ENCODE peak calls at places on chromosomes 3 and 15, in four cellular contexts. One of them, this sample, is unnamed.

GRCh38 chr3:72088486-72089025 is 303.6 kb upstream of the PROK2 start:
- DNase-seq in suprapubic skin: no peak
- DNase-seq in right cardiac atrium: no peak
- DNase-seq in CD4-positive, alpha-beta memory T cell: no peak
- DNase-seq in this sample: no peak

GRCh38 chr3:59608356-59608755 is 558.5 kb upstream of the CFAP20DC start:
- DNase-seq in CD4-positive, alpha-beta memory T cell: no peak
- DNase-seq in suprapubic skin: no peak
- DNase-seq in right cardiac atrium: no peak
- DNase-seq in this sample: no peak

GRCh38 chr15:34600920-34601319 is 17.5 kb upstream of the GOLGA8B start:
- DNase-seq in suprapubic skin: no peak
- DNase-seq in right cardiac atrium: no peak
- DNase-seq in CD4-positive, alpha-beta memory T cell: no peak
- DNase-seq in this sample: no peak

GRCh38 chr15:44676676-44677075 is 13.2 kb upstream of the SPG11 start:
- DNase-seq in CD4-positive, alpha-beta memory T cell: peak; percentile 22
- DNase-seq in right cardiac atrium: no peak
- DNase-seq in suprapubic skin: no peak
- DNase-seq in this sample: no peak

GRCh38 chr15:90495067-90495466 is 34.7 kb upstream of the CRTC3 start:
- DNase-seq in suprapubic skin: no peak
- DNase-seq in right cardiac atrium: no peak
- DNase-seq in CD4-positive, alpha-beta memory T cell: no peak
- DNase-seq in this sample: no peak

GRCh38 chr3:126525853-126526667 is 2.1 kb downstream of the CHST13 start:
- DNase-seq in CD4-positive, alpha-beta memory T cell: no peak
- DNase-seq in right cardiac atrium: no peak
- DNase-seq in suprapubic skin: no peak
- DNase-seq in this sample: peak; percentile 35

GRCh38 chr15:100994597-100995446 is 75.7 kb downstream of the LRRK1 start:
- DNase-seq in right cardiac atrium: no peak
- DNase-seq in CD4-positive, alpha-beta memory T cell: no peak
- DNase-seq in suprapubic skin: no peak
- DNase-seq in this sample: no peak

GRCh38 chr3:10473581-10474438 is 31.6 kb downstream of the ATP2B2 start:
- DNase-seq in right cardiac atrium: no peak
- DNase-seq in CD4-positive, alpha-beta memory T cell: no peak
- DNase-seq in suprapubic skin: no peak
- DNase-seq in this sample: no peak

GRCh38 chr3:185645596-185646381 is 59.7 kb downstream of the SENP2 start:
- DNase-seq in CD4-positive, alpha-beta memory T cell: no peak
- DNase-seq in right cardiac atrium: no peak
- DNase-seq in suprapubic skin: no peak
- DNase-seq in this sample: no peak

GRCh38 chr3:121883507-121883906 is 10.7 kb upstream of the SLC15A2 start:
- DNase-seq in right cardiac atrium: no peak
- DNase-seq in CD4-positive, alpha-beta memory T cell: peak; percentile 5
- DNase-seq in suprapubic skin: no peak
- DNase-seq in this sample: no peak

GRCh38 chr3:141353652-141354495 is 14.4 kb upstream of the ZBTB38 start:
- DNase-seq in CD4-positive, alpha-beta memory T cell: no peak
- DNase-seq in suprapubic skin: no peak
- DNase-seq in right cardiac atrium: no peak
- DNase-seq in this sample: no peak

GRCh38 chr3:81743096-81744025 is 18.1 kb downstream of the GBE1 start:
- DNase-seq in right cardiac atrium: no peak
- DNase-seq in suprapubic skin: no peak
- DNase-seq in CD4-positive, alpha-beta memory T cell: no peak
- DNase-seq in this sample: no peak

GRCh38 chr3:184236636-184237035 is 7.3 kb downstream of the VWA5B2 start:
- DNase-seq in suprapubic skin: no peak
- DNase-seq in right cardiac atrium: no peak
- DNase-seq in CD4-positive, alpha-beta memory T cell: no peak
- DNase-seq in this sample: no peak

GRCh38 chr3:58102371-58102750 is 94.1 kb downstream of the FLNB start:
- DNase-seq in right cardiac atrium: no peak
- DNase-seq in suprapubic skin: no peak
- DNase-seq in CD4-positive, alpha-beta memory T cell: no peak
- DNase-seq in this sample: no peak

GRCh38 chr3:58104712-58105111 is 96.5 kb downstream of the FLNB start:
- DNase-seq in right cardiac atrium: no peak
- DNase-seq in CD4-positive, alpha-beta memory T cell: no peak
- DNase-seq in suprapubic skin: no peak
- DNase-seq in this sample: no peak

GRCh38 chr3:58105196-58105595 is 97.0 kb downstream of the FLNB start:
- DNase-seq in suprapubic skin: no peak
- DNase-seq in right cardiac atrium: no peak
- DNase-seq in CD4-positive, alpha-beta memory T cell: no peak
- DNase-seq in this sample: no peak

GRCh38 chr3:58102976-58103447 is 94.8 kb downstream of the FLNB start:
- DNase-seq in suprapubic skin: no peak
- DNase-seq in CD4-positive, alpha-beta memory T cell: no peak
- DNase-seq in right cardiac atrium: no peak
- DNase-seq in this sample: no peak

DNA sequence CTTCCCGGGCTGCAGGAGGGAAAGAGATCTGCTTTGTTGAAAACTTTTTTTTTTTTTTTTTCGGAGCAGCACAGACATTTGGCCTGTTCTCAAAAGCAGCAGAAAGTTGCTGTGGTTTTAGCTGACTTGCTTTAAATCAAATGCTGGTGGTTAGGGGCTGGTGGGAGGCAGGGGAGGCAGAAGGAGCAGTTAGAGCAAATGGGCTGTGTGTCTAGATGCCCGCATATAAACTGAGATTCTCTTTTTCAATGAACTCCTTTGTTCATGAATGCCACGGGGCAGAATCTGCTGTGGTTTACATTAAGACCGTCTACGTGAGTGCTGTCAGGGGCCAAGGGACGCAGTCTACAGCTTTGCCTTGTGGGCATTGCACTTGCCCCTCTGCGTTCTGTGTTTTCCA is 95.9 kb downstream of the FLNB start:
- DNase-seq in right cardiac atrium: no peak
- DNase-seq in suprapubic skin: no peak
- DNase-seq in CD4-positive, alpha-beta memory T cell: no peak
- DNase-seq in this sample: no peak
- H3K27ac ChIP-seq in right cardiac atrium: no peak overlapping the region
- H3K27ac ChIP-seq in suprapubic skin: peak overlapping the region; percentile 87
- H3K27ac ChIP-seq in CD4-positive, alpha-beta memory T cell: no peak overlapping the region
- H3K27ac ChIP-seq in this sample: no peak overlapping the region

GRCh38 chr15:41559239-41559488 is 152 bp downstream of the TYRO3 start:
- DNase-seq in suprapubic skin: no peak
- DNase-seq in CD4-positive, alpha-beta memory T cell: no peak
- DNase-seq in right cardiac atrium: no peak
- DNase-seq in this sample: no peak

GRCh38 chr15:41558400-41559238 is at the start of gene TYRO3:
- DNase-seq in suprapubic skin: no peak
- DNase-seq in right cardiac atrium: peak; percentile 84
- DNase-seq in CD4-positive, alpha-beta memory T cell: peak; percentile 61
- DNase-seq in this sample: peak; percentile 75

GRCh38 chr15:41559489-41560177 is 621 bp downstream of the TYRO3 start:
- DNase-seq in suprapubic skin: no peak
- DNase-seq in CD4-positive, alpha-beta memory T cell: no peak
- DNase-seq in right cardiac atrium: peak; percentile 67
- DNase-seq in this sample: peak; percentile 57

GRCh38 chr15:41556657-41557056 is 2.4 kb upstream of the TYRO3 start:
- DNase-seq in right cardiac atrium: no peak
- DNase-seq in suprapubic skin: no peak
- DNase-seq in CD4-positive, alpha-beta memory T cell: no peak
- DNase-seq in this sample: peak; percentile 9

GRCh38 chr15:41557673-41558399 is 1.2 kb upstream of the TYRO3 start:
- DNase-seq in suprapubic skin: peak; percentile 77
- DNase-seq in CD4-positive, alpha-beta memory T cell: peak; percentile 85
- DNase-seq in right cardiac atrium: peak; percentile 85
- DNase-seq in this sample: peak; percentile 66
- H3K4me3 ChIP-seq in suprapubic skin: peak overlapping the region; percentile 73
- H3K4me3 ChIP-seq in CD4-positive, alpha-beta memory T cell: no peak overlapping the region
- H3K4me3 ChIP-seq in right cardiac atrium: no peak overlapping the region
- H3K4me3 ChIP-seq in this sample: peak overlapping the region; percentile 68

GRCh38 chr3:194253270-194253669 is 97.9 kb downstream of the CPN2 start:
- DNase-seq in right cardiac atrium: no peak
- DNase-seq in CD4-positive, alpha-beta memory T cell: no peak
- DNase-seq in suprapubic skin: no peak
- DNase-seq in this sample: no peak
- H3K27me3 ChIP-seq in right cardiac atrium: no peaks in the 10 kb centered on the region
- H3K27me3 ChIP-seq in CD4-positive, alpha-beta memory T cell: no peaks in the 10 kb centered on the region
- H3K27me3 ChIP-seq in suprapubic skin: no peaks in the 10 kb centered on the region
- H3K27me3 ChIP-seq in this sample: no peaks in the 10 kb centered on the region

GRCh38 chr3:133570937-133571320 is 2.6 kb upstream of the CDV3 start:
- DNase-seq in right cardiac atrium: no peak
- DNase-seq in suprapubic skin: no peak
- DNase-seq in CD4-positive, alpha-beta memory T cell: no peak
- DNase-seq in this sample: no peak
- H3K27ac ChIP-seq in right cardiac atrium: no peak overlapping the region
- H3K27ac ChIP-seq in suprapubic skin: peak overlapping the region; percentile 67
- H3K27ac ChIP-seq in CD4-positive, alpha-beta memory T cell: no peak overlapping the region
- H3K27ac ChIP-seq in this sample: no peak overlapping the region

DNA sequence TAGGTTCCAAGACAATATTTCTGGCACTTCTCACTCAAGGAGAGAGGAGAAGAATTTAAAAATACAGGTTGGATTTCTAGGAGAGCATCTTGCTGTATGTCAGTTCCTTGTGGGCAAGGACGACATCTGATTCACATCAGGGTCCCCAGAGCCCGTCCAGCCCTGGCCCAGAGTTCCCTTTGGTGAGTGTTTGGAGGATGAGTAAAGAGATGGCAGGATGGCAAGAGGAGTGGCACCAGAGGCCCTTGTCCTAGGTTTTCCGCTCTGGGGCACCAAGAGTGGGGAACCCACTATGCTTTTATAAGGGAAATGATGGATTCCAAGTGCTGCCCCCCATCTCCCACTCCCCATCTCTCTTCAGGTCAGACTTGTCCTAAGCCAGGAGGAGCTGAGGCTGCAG is 181.8 kb downstream of the TBC1D2B start:
- DNase-seq in CD4-positive, alpha-beta memory T cell: no peak
- DNase-seq in right cardiac atrium: peak; percentile 15
- DNase-seq in suprapubic skin: no peak
- DNase-seq in this sample: peak; percentile 4
- H3K4me3 ChIP-seq in CD4-positive, alpha-beta memory T cell: no peak overlapping the region
- H3K4me3 ChIP-seq in right cardiac atrium: no peak overlapping the region
- H3K4me3 ChIP-seq in suprapubic skin: no peak overlapping the region
- H3K4me3 ChIP-seq in this sample: no peak overlapping the region

DNA sequence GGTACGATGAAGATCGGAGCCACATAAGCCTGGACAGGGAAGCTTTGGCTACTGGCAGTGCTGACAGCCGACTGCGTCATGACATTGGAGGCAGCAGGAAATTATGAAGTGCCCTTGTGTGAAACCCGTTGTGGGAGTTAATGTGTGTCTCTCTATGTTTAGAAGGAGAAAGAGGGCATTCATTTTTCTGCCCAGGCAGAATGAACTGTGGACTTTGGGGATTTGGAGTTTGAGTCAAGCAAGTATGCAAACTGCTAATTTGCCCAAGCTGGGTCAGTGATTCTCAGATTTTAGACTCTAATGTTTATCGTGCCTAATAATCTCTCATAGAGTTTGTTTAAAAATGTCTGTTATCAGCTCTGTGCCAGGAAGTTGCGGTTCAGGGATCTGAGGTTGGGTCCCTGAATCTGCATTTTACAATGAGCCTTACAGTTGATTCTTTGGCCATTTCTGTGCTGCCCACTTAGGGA is 5.6 kb downstream of the CTXND1 start:
- DNase-seq in CD4-positive, alpha-beta memory T cell: no peak
- DNase-seq in suprapubic skin: no peak
- DNase-seq in right cardiac atrium: no peak
- DNase-seq in this sample: no peak
- H3K27me3 ChIP-seq in CD4-positive, alpha-beta memory T cell: peaks cover 6% of the 10 kb centered on the region
- H3K27me3 ChIP-seq in suprapubic skin: peaks cover 68% of the 10 kb centered on the region
- H3K27me3 ChIP-seq in right cardiac atrium: no peaks in the 10 kb centered on the region
- H3K27me3 ChIP-seq in this sample: peaks cover 32% of the 10 kb centered on the region

GRCh38 chr3:35671483-35671882 is 32.2 kb downstream of the ARPP21 start:
- DNase-seq in suprapubic skin: no peak
- DNase-seq in right cardiac atrium: no peak
- DNase-seq in CD4-positive, alpha-beta memory T cell: no peak
- DNase-seq in this sample: no peak

GRCh38 chr3:35674451-35675109 is 35.3 kb downstream of the ARPP21 start:
- DNase-seq in suprapubic skin: no peak
- DNase-seq in right cardiac atrium: no peak
- DNase-seq in CD4-positive, alpha-beta memory T cell: no peak
- DNase-seq in this sample: no peak

GRCh38 chr3:35673017-35673416 is 33.7 kb downstream of the ARPP21 start:
- DNase-seq in right cardiac atrium: no peak
- DNase-seq in suprapubic skin: no peak
- DNase-seq in CD4-positive, alpha-beta memory T cell: no peak
- DNase-seq in this sample: no peak

GRCh38 chr3:35666893-35667292 is 27.6 kb downstream of the ARPP21 start:
- DNase-seq in right cardiac atrium: no peak
- DNase-seq in suprapubic skin: no peak
- DNase-seq in CD4-positive, alpha-beta memory T cell: no peak
- DNase-seq in this sample: no peak

DNA sequence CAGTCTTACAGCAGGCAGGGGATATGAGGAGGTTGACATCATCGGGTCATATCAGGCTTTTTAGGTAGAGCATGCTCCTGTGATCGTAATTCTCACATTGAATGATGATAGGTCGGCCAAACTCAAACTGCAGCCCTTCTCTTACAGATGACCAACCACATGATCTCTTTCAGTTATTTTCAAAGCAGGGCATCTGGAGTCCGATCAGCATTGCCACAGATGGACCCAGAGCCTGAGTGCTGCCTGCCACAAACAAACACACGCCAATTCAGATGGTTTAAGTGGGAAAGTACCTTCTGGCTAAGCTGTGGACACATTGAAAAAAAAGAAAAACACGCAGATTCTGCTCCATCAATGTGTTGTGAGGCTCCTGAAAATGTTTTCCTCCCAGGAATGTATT is 31.1 kb downstream of the ARPP21 start:
- DNase-seq in suprapubic skin: no peak
- DNase-seq in CD4-positive, alpha-beta memory T cell: no peak
- DNase-seq in right cardiac atrium: no peak
- DNase-seq in this sample: no peak
- H3K27ac ChIP-seq in suprapubic skin: no peak overlapping the region
- H3K27ac ChIP-seq in CD4-positive, alpha-beta memory T cell: no peak overlapping the region
- H3K27ac ChIP-seq in right cardiac atrium: no peak overlapping the region
- H3K27ac ChIP-seq in this sample: peak overlapping the region; percentile 51

GRCh38 chr3:136232413-136232812 is 17.7 kb upstream of the PCCB start:
- DNase-seq in CD4-positive, alpha-beta memory T cell: no peak
- DNase-seq in right cardiac atrium: no peak
- DNase-seq in suprapubic skin: no peak
- DNase-seq in this sample: no peak

GRCh38 chr3:136237961-136238649 is 12.0 kb upstream of the PCCB start:
- DNase-seq in CD4-positive, alpha-beta memory T cell: no peak
- DNase-seq in suprapubic skin: no peak
- DNase-seq in right cardiac atrium: no peak
- DNase-seq in this sample: no peak

GRCh38 chr3:136236109-136236508 is 14.0 kb upstream of the PCCB start:
- DNase-seq in right cardiac atrium: no peak
- DNase-seq in suprapubic skin: no peak
- DNase-seq in CD4-positive, alpha-beta memory T cell: no peak
- DNase-seq in this sample: no peak

GRCh38 chr3:136237103-136237502 is 13.0 kb upstream of the PCCB start:
- DNase-seq in CD4-positive, alpha-beta memory T cell: no peak
- DNase-seq in suprapubic skin: no peak
- DNase-seq in right cardiac atrium: no peak
- DNase-seq in this sample: no peak

GRCh38 chr3:136235545-136235944 is 14.6 kb upstream of the PCCB start:
- DNase-seq in CD4-positive, alpha-beta memory T cell: no peak
- DNase-seq in suprapubic skin: no peak
- DNase-seq in right cardiac atrium: no peak
- DNase-seq in this sample: no peak
- H3K4me3 ChIP-seq in CD4-positive, alpha-beta memory T cell: no peak overlapping the region
- H3K4me3 ChIP-seq in suprapubic skin: no peak overlapping the region
- H3K4me3 ChIP-seq in right cardiac atrium: no peak overlapping the region
- H3K4me3 ChIP-seq in this sample: no peak overlapping the region

This sample was measured in psoas muscle.